ENCODE peak calls at places on chromosomes 11 and 22, in five cellular contexts. Q is stomach, S is transverse colon, Y is endothelial cell of umbilical vein, T is HepG2. U is an unnamed sample.

GRCh38 chr11:86248609-86249008 is 4.1 kb downstream of the EED start:
- DNase-seq in Q (no peak), S (no peak), Y (no peak), T (no peak), U (no peak)

GRCh38 chr11:23497040-23497439 is 636.8 kb upstream of the CCDC179 start:
- DNase-seq in Q (no peak), S (no peak), Y (no peak), T (no peak), U (no peak)

GRCh38 chr22:47787501-47788227 is 1025.2 kb downstream of the TBC1D22A start:
- DNase-seq in Q (no peak), S (no peak), Y (no peak), T (no peak), U (no peak)

GRCh38 chr11:109342261-109342660 is 79.7 kb upstream of the C11orf87 start:
- DNase-seq in Q (no peak), S (no peak), Y (no peak), T (no peak), U (no peak)

GRCh38 chr22:37128555-37129281 is 19.2 kb upstream of the TMPRSS6 start:
- DNase-seq in Q (no peak), S (no peak), Y (no peak), T (no peak), U (no peak)

GRCh38 chr11:74735566-74735965 is 4.3 kb upstream of the CHRDL2 start:
- DNase-seq in Q (no peak), S (no peak), Y (no peak), T (peak), U (no peak)

GRCh38 chr11:14873632-14874031 is 18.4 kb downstream of the CYP2R1 start:
- DNase-seq in Q (no peak), S (no peak), Y (no peak), T (no peak), U (no peak)

GRCh38 chr11:79198898-79199250 is 242.0 kb downstream of the TENM4 start:
- DNase-seq in Q (no peak), S (no peak), Y (no peak), T (no peak), U (no peak)

GRCh38 chr11:75773595-75774353 is 5.2 kb downstream of the DGAT2 start:
- DNase-seq in Q (no peak), S (peak), Y (no peak), T (no peak), U (no peak)

GRCh38 chr11:130588471-130588870 is 140.0 kb downstream of the ADAMTS15 start:
- DNase-seq in Q (no peak), S (no peak), Y (no peak), T (no peak), U (no peak)

GRCh38 chr11:131108780-131109179 is 192.5 kb upstream of the SNX19 start:
- DNase-seq in Q (no peak), S (no peak), Y (no peak), T (no peak), U (no peak)

GRCh38 chr11:64934765-64935633 is 694 bp downstream of the GPHA2 start:
- DNase-seq in Q (no peak), S (no peak), Y (no peak), T (peak), U (no peak)

GRCh38 chr11:27313157-27313821 is 49.7 kb downstream of the CCDC34 start:
- DNase-seq in Q (no peak), S (no peak), Y (no peak), T (no peak), U (no peak)

GRCh38 chr11:108223449-108224149 is 732 bp downstream of the ATM start:
- DNase-seq in Q (no peak), S (no peak), Y (no peak), T (no peak), U (no peak)

GRCh38 chr11:118014022-118014421 is 27.8 kb downstream of the IL10RA start:
- DNase-seq in Q (no peak), S (no peak), Y (no peak), T (no peak), U (no peak)

GRCh38 chr11:118009821-118010737 is 23.9 kb downstream of the IL10RA start:
- DNase-seq in Q (no peak), S (no peak), Y (no peak), T (no peak), U (no peak)

GRCh38 chr11:118008271-118008903 is 22.2 kb downstream of the IL10RA start:
- DNase-seq in Q (no peak), S (no peak), Y (no peak), T (no peak), U (no peak)

GRCh38 chr11:118012083-118012669 is 26.0 kb downstream of the IL10RA start:
- DNase-seq in Q (no peak), S (peak), Y (peak), T (no peak), U (no peak)

GRCh38 chr11:118010738-118011461 is 24.7 kb downstream of the IL10RA start:
- DNase-seq in Q (peak), S (peak), Y (no peak), T (no peak), U (no peak)
- TF ChIP-seq POLR2A in Q (no peak), S (no peak), Y (no peak), T (no peak), U (no peak)

GRCh38 chr22:46754826-46755225 is 7.6 kb upstream of the TBC1D22A start:
- DNase-seq in Q (no peak), S (no peak), Y (no peak), T (no peak), U (no peak)

GRCh38 chr22:46753360-46753759 is 9.1 kb upstream of the TBC1D22A start:
- DNase-seq in Q (no peak), S (no peak), Y (no peak), T (no peak), U (no peak)

GRCh38 chr22:46752911-46753310 is 9.5 kb upstream of the TBC1D22A start:
- DNase-seq in Q (no peak), S (no peak), Y (no peak), T (no peak), U (no peak)

GRCh38 chr22:46753761-46754109 is 8.7 kb upstream of the TBC1D22A start:
- DNase-seq in Q (no peak), S (no peak), Y (no peak), T (no peak), U (no peak)

GRCh38 chr22:46754110-46754799 is 8.2 kb upstream of the TBC1D22A start:
- DNase-seq in Q (peak), S (peak), Y (peak), T (peak), U (peak)
- TF ChIP-seq POLR2AphosphoS5 in Q (peak), S (peak), Y (peak), T (peak), U (peak)

DNA sequence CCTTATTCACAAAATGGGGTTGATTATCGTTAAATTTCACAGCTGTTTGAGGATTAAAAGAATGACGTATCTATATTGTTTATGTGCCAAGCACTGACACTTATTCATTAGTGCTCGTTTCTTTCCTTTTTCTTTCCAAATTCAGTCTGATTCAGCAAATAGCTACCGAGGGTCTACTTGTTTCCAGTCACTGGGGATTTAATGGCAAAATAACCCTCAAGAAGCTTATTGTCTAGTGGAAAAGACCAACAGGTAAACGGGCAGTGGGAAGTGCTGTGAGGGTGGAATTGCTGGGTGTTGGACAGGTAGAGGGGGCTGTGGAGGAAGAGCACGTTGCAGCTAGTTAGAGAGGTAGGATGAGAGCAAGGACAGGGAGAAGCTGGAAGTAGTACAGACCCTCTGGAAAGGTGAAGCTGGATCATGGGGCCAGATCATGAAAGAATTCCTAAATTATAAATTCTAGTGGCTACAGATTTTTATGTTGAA is 48.3 kb upstream of the BIRC3 start:
- DNase-seq in Q (no peak), S (no peak), Y (no peak), T (no peak), U (no peak)
- TF ChIP-seq POLR2A in Q (no peak), S (no peak), Y (no peak), T (no peak), U (no peak)

DNA sequence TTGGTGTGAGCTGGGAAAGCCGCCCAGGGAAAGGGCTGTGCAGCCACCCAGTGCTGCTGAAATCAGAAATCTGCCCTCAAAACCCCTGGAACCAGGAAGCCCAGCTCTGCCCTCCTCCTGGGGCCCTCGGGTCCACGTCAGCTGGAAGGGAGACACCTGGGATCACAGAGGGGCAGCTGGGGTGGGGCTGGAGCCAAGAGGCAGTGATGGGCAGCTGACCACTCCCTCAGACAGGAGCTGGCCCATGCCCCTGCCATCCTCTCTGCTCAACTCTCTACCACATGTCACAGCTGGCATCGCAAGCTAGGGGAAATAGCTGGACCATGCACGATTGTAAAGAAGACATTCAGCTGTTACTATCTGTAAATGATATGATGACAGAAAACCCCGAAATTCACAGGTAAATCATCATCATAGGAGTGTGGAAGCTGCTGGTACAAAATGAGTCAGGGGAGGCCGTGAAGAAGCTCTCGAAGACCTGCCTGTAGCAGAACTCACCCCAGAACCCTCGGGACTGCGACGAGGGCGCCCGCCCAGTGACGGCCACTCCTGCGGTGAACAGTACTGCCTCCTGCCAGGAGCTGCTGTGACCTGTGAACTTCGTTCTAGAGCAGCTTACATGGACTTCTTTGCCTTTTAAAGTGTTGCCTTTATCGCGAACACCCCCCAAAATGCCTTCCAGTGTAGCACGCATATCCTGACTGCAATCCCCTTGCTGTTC is 55.9 kb downstream of the CERK start:
- DNase-seq in Q (no peak), S (no peak), Y (no peak), T (no peak), U (no peak)
- TF ChIP-seq POLR2AphosphoS5 in Q (no peak), S (no peak), Y (peak), T (no peak), U (no peak)

GRCh38 chr22:38843716-38844660 is at the start of gene NPTXR:
- DNase-seq in Q (peak), S (peak), Y (peak), T (peak), U (no peak)
- TF ChIP-seq POLR2A in Q (no peak), S (no peak), Y (no peak), T (peak), U (no peak)

GRCh38 chr22:46070722-46071450 is 79.4 kb upstream of the PPARA start:
- DNase-seq in Q (peak), S (peak), Y (peak), T (no peak), U (no peak)
- TF ChIP-seq POLR2AphosphoS5 in Q (no peak), S (no peak), Y (no peak), T (no peak), U (no peak)

U was measured in breast epithelium.